ENCODE peak calls at places on chromosomes 3 and 15, in seven cellular contexts. S, I, G, Q, Y, J and A are unnamed samples.

GRCh38 chr3:58041826-58042324 is 33.7 kb downstream of the FLNB start:
- DNase-seq in Q (peak; percentile 69), G (no peak), Y (peak; percentile 23), J (no peak), I (peak; percentile 90), S (no peak), A (peak; percentile 79)

GRCh38 chr15:92277776-92278175 is 115.9 kb upstream of the ST8SIA2 start:
- DNase-seq in Q (peak; percentile 7), G (no peak), S (no peak), Y (no peak), J (no peak), I (peak; percentile 37), A (no peak)

GRCh38 chr3:165830746-165831145 is 6.5 kb downstream of the BCHE start:
- DNase-seq in G (no peak), J (no peak), Y (no peak), I (no peak), Q (no peak), S (no peak), A (no peak)

GRCh38 chr15:62275818-62276217 is 110.7 kb upstream of the C2CD4B start:
- DNase-seq in J (no peak), S (no peak), I (no peak), G (no peak), Y (no peak), Q (no peak), A (no peak)

GRCh38 chr3:141929341-141929995 is 53.0 kb downstream of the ATP1B3 start:
- DNase-seq in S (no peak), Q (no peak), G (no peak), I (no peak), J (no peak), Y (no peak), A (no peak)

GRCh38 chr3:139718415-139718814 is 40.6 kb upstream of the NMNAT3 start:
- DNase-seq in Q (no peak), S (no peak), J (no peak), G (no peak), Y (no peak), I (no peak), A (no peak)

GRCh38 chr3:59821274-59821673 is 771.4 kb upstream of the CFAP20DC start:
- DNase-seq in Y (no peak), Q (no peak), J (no peak), S (no peak), G (no peak), I (no peak), A (no peak)

GRCh38 chr15:100230784-100231183 is 111.0 kb downstream of the ADAMTS17 start:
- DNase-seq in S (no peak), I (no peak), Y (no peak), Q (no peak), G (no peak), J (no peak), A (no peak)

GRCh38 chr3:150038830-150039229 is 68.1 kb upstream of the PFN2 start:
- DNase-seq in G (no peak), Q (no peak), S (no peak), J (no peak), I (no peak), Y (no peak), A (no peak)

GRCh38 chr3:126448141-126448892 is 27.4 kb downstream of the ZXDC start:
- DNase-seq in Q (no peak), Y (no peak), S (no peak), I (no peak), G (no peak), J (no peak), A (no peak)

GRCh38 chr3:139757448-139758030 is 79.8 kb upstream of the NMNAT3 start:
- DNase-seq in Y (no peak), I (no peak), J (no peak), S (no peak), G (no peak), Q (no peak), A (no peak)

GRCh38 chr3:10353160-10353559 is 32.2 kb upstream of the SEC13 start:
- DNase-seq in I (no peak), G (no peak), S (no peak), Y (no peak), Q (no peak), J (no peak), A (no peak)